ENCODE peak calls at places on chromosomes 11 and 22, in nine cellular contexts. M, U, B, P, R, V, J, A and K are unnamed samples.
A peak's percentile ranks its signal among the peaks of the same experiment; 100 is the strongest.

GRCh38 chr11:3866206-3866605 is 10.7 kb downstream of the STIM1 start:
- DNase-seq in M (peak; percentile 35), U (no peak), B (no peak), P (no peak), R (peak; percentile 73), V (no peak), J (no peak), A (no peak), K (no peak)

GRCh38 chr22:41300661-41301060 is 664 bp upstream of the ZC3H7B start:
- DNase-seq in M (no peak), U (no peak), B (no peak), P (no peak), R (no peak), V (no peak), J (no peak), A (no peak), K (peak; percentile 28)

GRCh38 chr11:72229925-72230763 is 5.6 kb downstream of the INPPL1 start:
- DNase-seq in M (no peak), U (no peak), B (no peak), P (no peak), R (no peak), V (no peak), J (no peak), A (no peak), K (no peak)

GRCh38 chr11:82924522-82925224 is 23.1 kb downstream of the DDIAS start:
- DNase-seq in M (no peak), U (no peak), B (no peak), P (no peak), R (no peak), V (no peak), J (no peak), A (no peak), K (no peak)

GRCh38 chr11:46800177-46800576 is 45.9 kb downstream of the CKAP5 start:
- DNase-seq in M (no peak), U (no peak), B (no peak), P (no peak), R (no peak), V (no peak), J (no peak), A (no peak), K (no peak)

GRCh38 chr11:72224587-72225410 is at the start of gene INPPL1:
- DNase-seq in M (peak; percentile 58), U (no peak), B (no peak), P (no peak), R (peak; percentile 51), V (peak; percentile 44), J (no peak), A (no peak), K (peak; percentile 43)

GRCh38 chr11:35478411-35479139 is 46.8 kb downstream of the PAMR1 start:
- DNase-seq in M (peak; percentile 36), U (no peak), B (peak; percentile 63), P (no peak), R (no peak), V (no peak), J (no peak), A (no peak), K (no peak)

GRCh38 chr11:129192150-129192549 is at the start of gene ARHGAP32:
- DNase-seq in M (no peak), U (no peak), B (no peak), P (no peak), R (no peak), V (peak; percentile 64), J (no peak), A (no peak), K (peak; percentile 33)

GRCh38 chr11:61983419-61983818 is 16.0 kb upstream of the FTH1 start:
- DNase-seq in M (no peak), U (no peak), B (no peak), P (no peak), R (no peak), V (no peak), J (no peak), A (no peak), K (no peak)

GRCh38 chr11:59560290-59560701 is 49.0 kb downstream of the OR4D9 start:
- DNase-seq in M (peak; percentile 74), U (peak; percentile 55), B (peak; percentile 73), P (peak; percentile 73), R (peak; percentile 86), V (peak; percentile 84), J (peak; percentile 41), A (peak; percentile 38), K (peak; percentile 96)

GRCh38 chr11:134513585-134514120 is 101.6 kb upstream of the B3GAT1 start:
- DNase-seq in M (no peak), U (no peak), B (peak; percentile 14), P (no peak), R (no peak), V (no peak), J (no peak), A (no peak), K (no peak)

GRCh38 chr11:115912484-115912945 is 408.3 kb upstream of the CADM1 start:
- DNase-seq in M (no peak), U (no peak), B (no peak), P (peak; percentile 38), R (no peak), V (peak; percentile 28), J (no peak), A (peak; percentile 66), K (no peak)

GRCh38 chr11:73263640-73264039 is 8.5 kb upstream of the P2RY6 start:
- DNase-seq in M (no peak), U (no peak), B (no peak), P (no peak), R (no peak), V (no peak), J (no peak), A (no peak), K (no peak)

GRCh38 chr22:49699928-49700498 is 127.7 kb downstream of the BRD1 start:
- DNase-seq in M (no peak), U (no peak), B (peak; percentile 35), P (no peak), R (no peak), V (no peak), J (no peak), A (no peak), K (no peak)

GRCh38 chr11:128482092-128482491 is 105.3 kb downstream of the ETS1 start:
- DNase-seq in M (no peak), U (no peak), B (no peak), P (no peak), R (no peak), V (no peak), J (no peak), A (no peak), K (no peak)

GRCh38 chr11:115501895-115502589 is 2.2 kb downstream of the CADM1 start:
- DNase-seq in M (no peak), U (no peak), B (no peak), P (no peak), R (no peak), V (peak; percentile 19), J (no peak), A (no peak), K (no peak)

GRCh38 chr22:35677460-35678187 is 29.4 kb downstream of the APOL6 start:
- DNase-seq in M (no peak), U (no peak), B (no peak), P (no peak), R (no peak), V (no peak), J (no peak), A (no peak), K (no peak)

GRCh38 chr22:23685205-23685784 is 5.5 kb upstream of the RGL4 start:
- DNase-seq in M (peak; percentile 14), U (no peak), B (no peak), P (peak; percentile 21), R (peak; percentile 25), V (peak; percentile 28), J (no peak), A (no peak), K (no peak)

GRCh38 chr11:17547051-17547577 is at the start of gene OTOG:
- DNase-seq in M (peak; percentile 37), U (no peak), B (peak; percentile 43), P (no peak), R (no peak), V (peak; percentile 63), J (no peak), A (peak; percentile 41), K (peak; percentile 10)

GRCh38 chr11:26323837-26324236 is 8.1 kb upstream of the ANO3 start:
- DNase-seq in M (no peak), U (no peak), B (no peak), P (no peak), R (peak; percentile 2), V (peak; percentile 3), J (no peak), A (no peak), K (no peak)

GRCh38 chr11:64763804-64764611 is 4.2 kb upstream of the PYGM start:
- DNase-seq in M (no peak), U (peak; percentile 44), B (peak; percentile 52), P (no peak), R (no peak), V (no peak), J (no peak), A (no peak), K (no peak)

GRCh38 chr11:88523362-88524028 is 186.0 kb upstream of the CTSC start:
- DNase-seq in M (peak; percentile 50), U (no peak), B (no peak), P (no peak), R (no peak), V (no peak), J (no peak), A (no peak), K (peak; percentile 62)

GRCh38 chr11:102120006-102120405 is 9.8 kb downstream of the YAP1 start:
- DNase-seq in M (peak; percentile 64), U (no peak), B (no peak), P (no peak), R (no peak), V (no peak), J (no peak), A (no peak), K (peak; percentile 78)

GRCh38 chr11:21625982-21626381 is 566.9 kb upstream of the ANO5 start:
- DNase-seq in M (peak; percentile 0), U (no peak), B (no peak), P (no peak), R (no peak), V (peak; percentile 2), J (no peak), A (no peak), K (no peak)

GRCh38 chr22:27764722-27765236 is 36.8 kb downstream of the MN1 start:
- DNase-seq in M (no peak), U (no peak), B (no peak), P (no peak), R (no peak), V (no peak), J (no peak), A (no peak), K (no peak)